ENCODE peak calls at places on chromosome 2, in six cellular contexts. Q is adrenal gland; D is right lobe of liver; K is cardiac fibroblast; J is GM12865; B is activated CD4-positive, alpha-beta T cell treated with anti-CD3 and anti-CD28 coated beads, Interleukin-2, amount 10 ng/mL, durations not matched to agents 24 days and 14 days. O is an unnamed sample.

GRCh38 chr2:189298038-189298437 is 118.5 kb upstream of the COL5A2 start:
- DNase-seq in Q (no peak), D (no peak), K (peak; percentile 52), J (no peak), B (no peak), O (no peak)

GRCh38 chr2:42335514-42336104 is 25.4 kb downstream of the COX7A2L start:
- DNase-seq in Q (no peak), D (no peak), K (no peak), J (no peak), B (peak; percentile 43), O (no peak)

GRCh38 chr2:224401641-224402342 is at the start of gene FAM124B:
- DNase-seq in Q (peak; percentile 28), D (peak; percentile 55), K (peak; percentile 90), J (peak; percentile 8), B (peak; percentile 80), O (no peak)

GRCh38 chr2:216362730-216363129 is 9.6 kb downstream of the MARCHF4 start:
- DNase-seq in Q (no peak), D (no peak), K (peak; percentile 76), J (no peak), B (no peak), O (no peak)

GRCh38 chr2:202950592-202950991 is 38.5 kb downstream of the CARF start:
- DNase-seq in Q (no peak), D (no peak), K (peak; percentile 9), J (no peak), B (no peak), O (no peak)

GRCh38 chr2:84527137-84528129 is 11.1 kb downstream of the DNAH6 start:
- DNase-seq in Q (no peak), D (no peak), K (peak; percentile 27), J (no peak), B (no peak), O (no peak)

GRCh38 chr2:72031346-72032115 is 116.1 kb downstream of the CYP26B1 start:
- DNase-seq in Q (no peak), D (no peak), K (no peak), J (no peak), B (peak; percentile 30), O (no peak)

GRCh38 chr2:71672011-71672639 is 218.8 kb downstream of the DYSF start:
- DNase-seq in Q (no peak), D (no peak), K (no peak), J (no peak), B (no peak), O (no peak)